ENCODE peak calls at places on chromosomes 13 and 19, in eight cellular contexts. T is effector memory CD4-positive, alpha-beta T cell; D is CD8-positive, alpha-beta memory T cell; J is H1; I is cardiac muscle cell; P is ovary; K is A549; N is heart right ventricle. Z is an unnamed sample.

GRCh38 chr13:29858667-29859066 is 8.2 kb upstream of the UBL3 start:
- DNase-seq in T (no peak), D (no peak), J (no peak), I (no peak), P (no peak), K (no peak), N (no peak), Z (no peak)

GRCh38 chr13:106003651-106004050 is 531.8 kb downstream of the EFNB2 start:
- DNase-seq in T (no peak), D (no peak), J (no peak), I (no peak), P (no peak), K (no peak), N (no peak), Z (no peak)

GRCh38 chr19:10517760-10518443 is 655 bp upstream of the S1PR5 start:
- DNase-seq in T (peak), D (peak), J (no peak), I (no peak), P (no peak), K (peak), N (peak), Z (no peak)

GRCh38 chr19:6059996-6060599 is 50.2 kb downstream of the RFX2 start:
- DNase-seq in T (no peak), D (no peak), J (no peak), I (no peak), P (no peak), K (no peak), N (no peak), Z (no peak)

GRCh38 chr19:10744222-10744847 is 26.5 kb downstream of the DNM2 start:
- DNase-seq in T (no peak), D (no peak), J (no peak), I (no peak), P (no peak), K (no peak), N (no peak), Z (no peak)

GRCh38 chr13:110347535-110348308 is 40.6 kb downstream of the COL4A2 start:
- DNase-seq in T (no peak), D (no peak), J (no peak), I (no peak), P (no peak), K (peak), N (peak), Z (peak)

GRCh38 chr13:95226476-95226875 is 74.8 kb downstream of the ABCC4 start:
- DNase-seq in T (no peak), D (no peak), J (no peak), I (no peak), P (no peak), K (no peak), N (no peak), Z (no peak)

GRCh38 chr13:42883771-42884170 is 102.4 kb downstream of the FAM216B start:
- DNase-seq in T (no peak), D (no peak), J (no peak), I (peak), P (no peak), K (peak), N (no peak), Z (no peak)

GRCh38 chr19:11663162-11663561 is 65.9 kb downstream of the ZNF627 start:
- DNase-seq in T (no peak), D (no peak), J (no peak), I (no peak), P (no peak), K (no peak), N (no peak), Z (no peak)

GRCh38 chr19:34041922-34042521 is 130.3 kb upstream of the LSM14A start:
- DNase-seq in T (peak), D (peak), J (peak), I (peak), P (peak), K (peak), N (peak), Z (no peak)

GRCh38 chr13:113428871-113429607 is 24.2 kb downstream of the ADPRHL1 start:
- DNase-seq in T (no peak), D (no peak), J (no peak), I (no peak), P (no peak), K (no peak), N (no peak), Z (no peak)
- H3K27ac ChIP-seq in T (no peak), D (no peak), J (no peak), I (no peak), P (no peak), K (no peak), N (no peak), Z (no peak)

DNA sequence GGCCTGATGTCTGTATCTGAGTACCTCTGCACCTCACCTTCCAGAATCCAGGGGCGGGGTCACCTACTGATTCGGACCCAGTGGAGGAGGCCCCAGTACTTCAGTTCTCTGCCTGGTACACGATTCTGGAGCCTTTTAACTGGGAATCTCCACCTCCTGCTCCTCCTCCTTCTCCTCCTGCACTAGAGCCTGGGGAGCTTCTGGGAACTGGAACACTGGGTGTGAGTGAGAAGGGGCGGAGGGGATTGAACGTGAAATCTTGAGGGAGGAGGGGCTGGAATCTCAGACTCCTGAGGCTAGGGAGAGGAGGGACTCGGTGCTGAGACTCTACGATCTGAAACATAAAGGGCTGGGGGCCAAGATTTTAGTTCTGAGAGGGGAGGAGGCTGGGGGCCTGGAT is at the start of gene KLK8:
- DNase-seq in T (no peak), D (no peak), J (no peak), I (no peak), P (no peak), K (no peak), N (no peak), Z (no peak)
- H3K27ac ChIP-seq in T (no peak), D (no peak), J (peak), I (no peak), P (no peak), K (no peak), N (no peak), Z (peak)

GRCh38 chr19:28606269-28607032 is 606.5 kb downstream of the UQCRFS1 start:
- DNase-seq in T (no peak), D (no peak), J (no peak), I (no peak), P (no peak), K (peak), N (no peak), Z (no peak)

GRCh38 chr19:28607066-28607583 is 605.8 kb downstream of the UQCRFS1 start:
- DNase-seq in T (no peak), D (no peak), J (no peak), I (no peak), P (no peak), K (no peak), N (no peak), Z (no peak)

GRCh38 chr19:28603453-28603852 is 609.5 kb downstream of the UQCRFS1 start:
- DNase-seq in T (no peak), D (no peak), J (no peak), I (no peak), P (no peak), K (no peak), N (no peak), Z (no peak)

GRCh38 chr19:28608292-28608691 is 604.7 kb downstream of the UQCRFS1 start:
- DNase-seq in T (no peak), D (no peak), J (no peak), I (no peak), P (no peak), K (no peak), N (no peak), Z (no peak)

GRCh38 chr19:28605501-28606268 is 607.3 kb downstream of the UQCRFS1 start:
- DNase-seq in T (no peak), D (no peak), J (no peak), I (no peak), P (no peak), K (no peak), N (no peak), Z (no peak)
- H3K27ac ChIP-seq in T (no peak), D (peak), J (no peak), I (no peak), P (no peak), K (no peak), N (no peak), Z (no peak)

GRCh38 chr19:55620951-55621672 is 3.3 kb downstream of the ZNF784 start:
- DNase-seq in T (no peak), D (no peak), J (no peak), I (no peak), P (no peak), K (no peak), N (no peak), Z (no peak)
- H3K27ac ChIP-seq in T (no peak), D (no peak), J (no peak), I (no peak), P (no peak), K (no peak), N (no peak), Z (no peak)

DNA sequence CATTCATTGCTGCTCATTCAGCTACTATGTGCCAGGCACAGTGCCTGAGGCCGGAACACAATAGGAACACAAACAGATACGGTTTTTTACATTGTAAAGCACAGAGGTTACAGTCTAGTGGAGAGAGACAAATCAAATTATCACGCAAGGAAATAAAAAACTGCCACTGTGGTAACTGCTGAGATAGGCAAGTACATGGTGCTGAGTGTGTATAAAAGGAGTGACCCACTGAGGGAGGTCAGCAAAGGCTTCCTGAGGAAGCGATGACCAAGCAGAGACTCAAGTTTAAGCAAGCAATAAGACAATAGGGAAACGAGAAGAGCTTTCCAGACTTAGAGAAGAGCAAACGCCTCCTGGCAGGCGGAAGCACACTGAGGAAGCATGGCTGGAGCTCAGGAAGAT is 56.4 kb downstream of the NUFIP1 start:
- DNase-seq in T (no peak), D (no peak), J (no peak), I (no peak), P (no peak), K (peak), N (peak), Z (no peak)
- H3K27ac ChIP-seq in T (no peak), D (no peak), J (no peak), I (no peak), P (no peak), K (peak), N (peak), Z (peak)

DNA sequence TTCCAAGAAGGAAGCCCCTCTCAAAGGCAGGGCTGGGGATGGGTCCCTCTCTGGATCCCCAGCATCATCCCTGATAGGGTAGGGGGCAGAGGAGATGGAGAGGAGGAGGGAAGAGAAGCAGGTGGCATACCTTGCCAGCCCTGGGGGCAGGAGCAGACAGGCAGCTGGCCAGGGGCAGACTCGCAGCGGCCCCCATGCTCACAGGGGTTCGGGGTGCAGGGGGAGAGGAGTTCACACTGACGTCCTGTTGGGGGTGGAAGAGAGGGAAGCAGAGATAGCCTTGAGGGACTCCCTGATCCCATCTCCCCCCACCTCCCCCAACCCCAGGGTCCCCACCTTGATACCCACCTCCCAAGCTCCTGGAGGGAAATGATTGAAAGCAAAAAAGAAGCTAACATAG is 16.0 kb downstream of the NOTCH3 start:
- DNase-seq in T (no peak), D (no peak), J (no peak), I (no peak), P (no peak), K (no peak), N (no peak), Z (no peak)
- H3K27ac ChIP-seq in T (no peak), D (no peak), J (no peak), I (no peak), P (no peak), K (no peak), N (no peak), Z (no peak)

GRCh38 chr19:52669586-52669985 is 31.4 kb upstream of the ZNF83 start:
- DNase-seq in T (no peak), D (no peak), J (no peak), I (no peak), P (no peak), K (no peak), N (no peak), Z (no peak)
- H3K27ac ChIP-seq in T (no peak), D (no peak), J (no peak), I (no peak), P (no peak), K (no peak), N (no peak), Z (peak)

DNA sequence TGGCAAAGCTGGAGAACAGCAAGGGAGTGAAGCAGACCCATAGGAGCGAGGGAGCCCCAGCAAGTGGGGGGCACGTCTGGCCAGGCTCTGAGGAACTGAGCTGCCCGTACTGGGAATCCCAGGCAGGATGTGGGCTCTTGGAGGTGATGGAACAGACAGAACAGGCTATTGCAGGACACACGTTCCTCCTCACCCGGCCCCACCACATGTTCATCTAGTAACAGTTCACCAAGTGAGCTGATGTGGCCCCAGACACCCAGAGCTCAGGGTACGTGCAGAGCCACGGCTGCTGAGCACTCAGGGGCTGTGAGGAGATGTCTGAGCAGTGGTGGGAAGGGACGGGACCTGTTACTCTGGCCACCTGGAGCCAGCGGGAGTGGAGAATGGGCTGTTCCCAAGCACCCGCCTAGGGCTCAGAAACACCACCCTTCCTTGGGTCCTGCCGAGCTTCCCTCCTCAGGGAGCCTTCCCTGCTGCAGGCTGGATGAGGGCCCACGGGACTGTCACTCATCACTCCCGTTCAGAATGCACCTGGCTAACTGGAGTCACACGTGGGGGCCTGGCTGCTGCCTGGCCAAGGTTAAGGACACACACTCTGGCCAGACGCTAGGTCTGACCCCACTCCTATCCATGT is 18.4 kb downstream of the ELL start:
- DNase-seq in T (no peak), D (no peak), J (no peak), I (no peak), P (no peak), K (no peak), N (no peak), Z (no peak)
- H3K27ac ChIP-seq in T (no peak), D (no peak), J (no peak), I (peak), P (no peak), K (no peak), N (peak), Z (no peak)